ENCODE peak calls at places on chromosomes 16 and 17, in eight cellular contexts. D is left kidney; H is LoVo; R is left cardiac atrium; W is stimulated activated CD8-positive, alpha-beta memory T cell treated with anti-CD3 and anti-CD28 coated beads, Interleukin-2, amount 100 ng/mL, for 1 hour; A is germinal center; I is heart right ventricle; L is cerebellum. J is an unnamed sample.

GRCh38 chr16:8885674-8886592 is 3.8 kb downstream of the LITAFD start:
- DNase-seq in D (peak), H (no peak), R (no peak), W (no peak), A (peak), I (no peak), L (no peak), J (no peak)

GRCh38 chr17:42522798-42523278 is 13.2 kb upstream of the NAGLU start:
- DNase-seq in D (no peak), H (no peak), R (no peak), W (no peak), A (no peak), I (no peak), L (no peak), J (no peak)

GRCh38 chr17:57207396-57207795 is 48.9 kb upstream of the MSI2 start:
- DNase-seq in D (no peak), H (no peak), R (no peak), W (no peak), A (no peak), I (no peak), L (no peak), J (no peak)

GRCh38 chr17:2043785-2044184 is 2.0 kb downstream of the OVCA2 start:
- DNase-seq in D (no peak), H (peak), R (no peak), W (no peak), A (no peak), I (no peak), L (no peak), J (no peak)

GRCh38 chr16:19377864-19378263 is 39.8 kb upstream of the TMC5 start:
- DNase-seq in D (no peak), H (no peak), R (no peak), W (no peak), A (no peak), I (no peak), L (no peak), J (no peak)

GRCh38 chr16:66416981-66417700 is 10.0 kb upstream of the BEAN1 start:
- DNase-seq in D (no peak), H (no peak), R (no peak), W (no peak), A (no peak), I (no peak), L (no peak), J (no peak)

GRCh38 chr16:66207139-66207863 is 159.2 kb upstream of the CDH5 start:
- DNase-seq in D (no peak), H (no peak), R (peak), W (no peak), A (no peak), I (no peak), L (no peak), J (no peak)

GRCh38 chr17:5000237-5000639 is 2.5 kb downstream of the KIF1C start:
- DNase-seq in D (no peak), H (no peak), R (peak), W (no peak), A (no peak), I (peak), L (no peak), J (peak)

GRCh38 chr17:48883171-48883570 is 9.4 kb upstream of the ATP5MC1 start:
- DNase-seq in D (peak), H (no peak), R (no peak), W (no peak), A (no peak), I (no peak), L (no peak), J (no peak)

GRCh38 chr16:50491516-50491915 is 56.7 kb upstream of the NKD1 start:
- DNase-seq in D (no peak), H (no peak), R (no peak), W (no peak), A (no peak), I (no peak), L (no peak), J (no peak)

GRCh38 chr17:28370035-28370743 is at the start of gene VTN:
- DNase-seq in D (peak), H (no peak), R (peak), W (no peak), A (no peak), I (no peak), L (no peak), J (peak)

GRCh38 chr16:88856122-88856827 is 472 bp downstream of the GALNS start:
- DNase-seq in D (peak), H (no peak), R (no peak), W (no peak), A (no peak), I (peak), L (no peak), J (peak)

GRCh38 chr17:4534515-4534914 is 20.7 kb downstream of the MYBBP1A start:
- DNase-seq in D (no peak), H (no peak), R (no peak), W (no peak), A (no peak), I (no peak), L (no peak), J (no peak)

GRCh38 chr17:964881-965280 is 14.7 kb downstream of the NXN start:
- DNase-seq in D (peak), H (no peak), R (no peak), W (no peak), A (no peak), I (no peak), L (no peak), J (no peak)